ENCODE peak calls at places on chromosomes 13 and 19, in eight cellular contexts. V, U, K, D, Z, O, S and H are unnamed samples.

GRCh38 chr19:58213075-58213369 is 15.7 kb upstream of the ZNF544 start:
- DNase-seq in D (no peak), Z (no peak), K (no peak), S (no peak), O (no peak), U (no peak), V (no peak), H (no peak)

GRCh38 chr19:13103961-13104847 is 1.5 kb upstream of the LYL1 start:
- DNase-seq in D (peak), U (no peak), S (no peak), K (no peak), Z (no peak), V (no peak), O (peak), H (no peak)

GRCh38 chr19:13208131-13208963 is 58.1 kb downstream of the IER2 start:
- DNase-seq in Z (peak), S (no peak), V (no peak), U (peak), O (no peak), D (peak), K (peak), H (peak)

GRCh38 chr13:52195052-52195837 is 35.8 kb upstream of the NEK3 start:
- DNase-seq in K (no peak), S (no peak), O (peak), U (peak), V (no peak), Z (no peak), D (peak), H (peak)

GRCh38 chr13:49419292-49419691 is 24.6 kb downstream of the CAB39L start:
- DNase-seq in Z (no peak), U (peak), V (no peak), K (no peak), D (no peak), S (no peak), O (no peak), H (peak)

GRCh38 chr13:35729926-35730627 is 253.6 kb upstream of the MAB21L1 start:
- DNase-seq in K (no peak), V (no peak), U (no peak), S (no peak), Z (no peak), D (no peak), O (no peak), H (no peak)

GRCh38 chr19:33472696-33473624 is 48.6 kb downstream of the PEPD start:
- DNase-seq in V (no peak), Z (no peak), S (no peak), O (peak), D (peak), U (peak), K (peak), H (peak)

GRCh38 chr13:28718186-28718537 is 608 bp downstream of the SLC46A3 start:
- DNase-seq in K (no peak), V (no peak), S (no peak), U (peak), O (no peak), Z (no peak), D (no peak), H (no peak)

GRCh38 chr13:76038920-76039716 is 403.0 kb downstream of the LMO7 start:
- DNase-seq in K (no peak), Z (no peak), V (no peak), O (peak), U (no peak), S (peak), D (no peak), H (no peak)

GRCh38 chr19:32351807-32352630 is 6.6 kb downstream of the ZNF507 start:
- DNase-seq in V (no peak), S (no peak), Z (no peak), K (peak), O (no peak), D (no peak), U (peak), H (peak)

GRCh38 chr19:2246014-2246620 is 3.0 kb upstream of the AMH start:
- DNase-seq in S (no peak), D (no peak), O (no peak), K (no peak), U (no peak), V (no peak), Z (no peak), H (no peak)

GRCh38 chr13:20525144-20525600 is 485 bp downstream of the CRYL1 start:
- DNase-seq in U (peak), O (peak), V (no peak), Z (no peak), K (no peak), D (peak), S (no peak), H (no peak)

GRCh38 chr13:74661851-74662250 is 527.6 kb upstream of the KLF12 start:
- DNase-seq in D (no peak), S (no peak), K (no peak), U (no peak), O (no peak), Z (no peak), V (no peak), H (no peak)

GRCh38 chr19:38743394-38744297 is 628 bp downstream of the CAPN12 start:
- DNase-seq in Z (no peak), D (peak), K (no peak), V (no peak), S (no peak), U (no peak), O (no peak), H (no peak)

GRCh38 chr13:91698767-91699166 is 300.3 kb downstream of the GPC5 start:
- DNase-seq in U (no peak), D (no peak), V (no peak), K (no peak), S (no peak), Z (no peak), O (no peak), H (no peak)

GRCh38 chr19:38433268-38433733 is at the start of gene RYR1:
- DNase-seq in V (no peak), U (no peak), D (peak), O (peak), Z (no peak), S (no peak), K (no peak), H (no peak)

GRCh38 chr19:41426116-41426841 is 895 bp downstream of the B3GNT8 start:
- DNase-seq in K (no peak), V (no peak), Z (no peak), U (no peak), D (no peak), S (no peak), O (no peak), H (no peak)

GRCh38 chr13:33494596-33495214 is 209.2 kb upstream of the STARD13 start:
- DNase-seq in U (peak), K (peak), D (no peak), S (no peak), O (peak), Z (no peak), V (no peak), H (peak)

GRCh38 chr19:45650722-45651121 is 11.5 kb upstream of the EML2 start:
- DNase-seq in O (no peak), Z (no peak), D (no peak), V (no peak), K (no peak), S (no peak), U (no peak), H (no peak)

GRCh38 chr19:18221815-18222725 is 4.2 kb downstream of the PDE4C start:
- DNase-seq in S (no peak), U (no peak), D (no peak), O (no peak), Z (no peak), K (no peak), V (no peak), H (no peak)